ENCODE peak calls at places on chromosomes 7 and 10, in four cellular contexts. L, I, G and E are unnamed samples.

GRCh38 chr7:77439572-77439971 is 23.4 kb upstream of the GSAP start:
- DNase-seq in L (no peak), I (no peak), G (no peak), E (no peak)

GRCh38 chr10:24331457-24331856 is 122.5 kb downstream of the KIAA1217 start:
- DNase-seq in L (no peak), I (no peak), G (no peak), E (no peak)

GRCh38 chr7:124130-124949 is 68.0 kb upstream of the FAM20C start:
- DNase-seq in L (no peak), I (no peak), G (no peak), E (no peak)

GRCh38 chr7:94276797-94277196 is 117.9 kb upstream of the COL1A2 start:
- DNase-seq in L (no peak), I (no peak), G (no peak), E (no peak)

GRCh38 chr7:2934211-2934731 is 90.2 kb upstream of the GNA12 start:
- DNase-seq in L (no peak), I (no peak), G (no peak), E (no peak)

GRCh38 chr10:95646160-95646559 is 10.4 kb downstream of the ALDH18A1 start:
- DNase-seq in L (no peak), I (no peak), G (no peak), E (no peak)

GRCh38 chr10:29746080-29746797 is 111.5 kb upstream of the SVIL start:
- DNase-seq in L (no peak), I (no peak), G (no peak), E (no peak)

GRCh38 chr10:923844-924523 is 7.5 kb downstream of the LARP4B start:
- DNase-seq in L (no peak), I (no peak), G (no peak), E (no peak)

GRCh38 chr10:70967591-70968588 is 79.5 kb upstream of the PCBD1 start:
- DNase-seq in L (no peak), I (peak), G (no peak), E (no peak)

GRCh38 chr10:4984971-4985594 is 18.6 kb downstream of the AKR1C2 start:
- DNase-seq in L (no peak), I (no peak), G (no peak), E (no peak)

GRCh38 chr7:50210706-50211115 is 93.8 kb upstream of the IKZF1 start:
- DNase-seq in L (no peak), I (no peak), G (no peak), E (no peak)

GRCh38 chr7:113154128-113154527 is 35.8 kb upstream of the SMIM30 start:
- DNase-seq in L (no peak), I (no peak), G (no peak), E (no peak)